ENCODE peak calls at places on chromosomes 12 and 14, in five cellular contexts. S is H1, H is K562, O is HepG2, J is A549. Z is an unnamed sample.

GRCh38 chr14:68792022-68792829 is 641 bp downstream of the ZFP36L1 start:
- DNase-seq in J (no peak), H (peak; percentile 32), S (no peak), O (no peak), Z (no peak)

GRCh38 chr14:98890556-98891340 is 381.2 kb downstream of the BCL11B start:
- DNase-seq in S (no peak), J (no peak), O (no peak), H (no peak), Z (no peak)

GRCh38 chr12:88553941-88554658 is 26.2 kb downstream of the KITLG start:
- DNase-seq in O (peak; percentile 62), S (no peak), H (no peak), J (no peak), Z (peak; percentile 64)

GRCh38 chr14:101567252-101567651 is 6.0 kb downstream of the DIO3 start:
- DNase-seq in H (no peak), S (no peak), J (no peak), O (no peak), Z (no peak)

GRCh38 chr14:23094666-23095195 is at the start of gene ACIN1:
- DNase-seq in J (no peak), H (peak; percentile 81), O (peak; percentile 95), S (peak; percentile 100), Z (peak; percentile 86)

GRCh38 chr12:68773582-68773981 is 27.6 kb downstream of the SLC35E3 start:
- DNase-seq in O (no peak), H (no peak), J (no peak), S (no peak), Z (no peak)

GRCh38 chr12:132489078-132489601 is 811 bp upstream of the FBRSL1 start:
- DNase-seq in O (no peak), J (no peak), H (peak; percentile 47), S (no peak), Z (no peak)

GRCh38 chr14:74636424-74637183 is 24.6 kb upstream of the LTBP2 start:
- DNase-seq in J (no peak), H (no peak), O (no peak), S (no peak), Z (no peak)

GRCh38 chr12:106251636-106252035 is 3.8 kb upstream of the CKAP4 start:
- DNase-seq in O (no peak), H (no peak), S (peak; percentile 39), J (no peak), Z (peak; percentile 56)

GRCh38 chr14:32307881-32308582 is 21.1 kb upstream of the AKAP6 start:
- DNase-seq in H (no peak), O (peak; percentile 77), J (no peak), S (no peak), Z (no peak)

GRCh38 chr12:19198272-19198671 is 68.7 kb downstream of the PLEKHA5 start:
- DNase-seq in O (no peak), H (no peak), J (no peak), S (no peak), Z (peak; percentile 88)

GRCh38 chr14:100658514-100658886 is 68.2 kb upstream of the DLK1 start:
- DNase-seq in S (no peak), H (peak; percentile 39), O (peak; percentile 54), J (no peak), Z (no peak)

GRCh38 chr14:50363734-50364113 is 33.0 kb downstream of the CDKL1 start:
- DNase-seq in H (no peak), O (no peak), S (no peak), J (no peak), Z (peak; percentile 18)

GRCh38 chr12:47742253-47742825 is 16.3 kb downstream of the RAPGEF3 start:
- DNase-seq in O (peak; percentile 19), S (peak; percentile 97), J (peak; percentile 63), H (peak; percentile 72), Z (no peak)

GRCh38 chr12:100718212-100718611 is 76.4 kb upstream of the ANO4 start:
- DNase-seq in S (no peak), J (no peak), O (no peak), H (no peak), Z (no peak)

GRCh38 chr12:57454566-57455373 is at the start of gene INHBE:
- DNase-seq in S (peak; percentile 95), J (no peak), O (peak; percentile 92), H (peak; percentile 76), Z (peak; percentile 96)

GRCh38 chr14:44846232-44846824 is 115.4 kb downstream of the KLHL28 start:
- DNase-seq in O (peak; percentile 27), S (no peak), J (peak; percentile 21), H (peak; percentile 20), Z (peak; percentile 55)

GRCh38 chr14:89848165-89848564 is 106.4 kb downstream of the EFCAB11 start:
- DNase-seq in S (no peak), H (no peak), J (no peak), O (no peak), Z (peak; percentile 71)

GRCh38 chr14:59159169-59159568 is 29.3 kb upstream of the DAAM1 start:
- DNase-seq in H (no peak), J (no peak), O (no peak), S (no peak), Z (peak; percentile 65)

GRCh38 chr12:3233813-3234212 is 156.6 kb downstream of the TSPAN9 start:
- DNase-seq in H (no peak), O (no peak), S (no peak), J (no peak), Z (no peak)

GRCh38 chr12:93824514-93825500 is 147.6 kb downstream of the CRADD start:
- DNase-seq in S (no peak), O (no peak), J (no peak), H (no peak), Z (peak; percentile 43)

GRCh38 chr12:58959639-58960300 is 39.5 kb upstream of the LRIG3 start:
- DNase-seq in S (no peak), H (no peak), O (no peak), J (no peak), Z (peak; percentile 13)

GRCh38 chr14:93332032-93332852 is 594 bp downstream of the BTBD7 start:
- DNase-seq in S (peak; percentile 80), J (no peak), O (peak; percentile 40), H (peak; percentile 71), Z (peak; percentile 49)

GRCh38 chr12:42729532-42729895 is 140.0 kb upstream of the PRICKLE1 start:
- DNase-seq in H (no peak), J (no peak), O (no peak), S (no peak), Z (no peak)

GRCh38 chr12:98543701-98544100 is 28.3 kb downstream of the TMPO start:
- DNase-seq in J (no peak), O (no peak), H (no peak), S (no peak), Z (peak; percentile 7)

GRCh38 chr14:96039633-96040311 is 610 bp downstream of the C14orf132 start:
- DNase-seq in J (peak; percentile 24), O (no peak), H (no peak), S (peak; percentile 69), Z (peak; percentile 16)

GRCh38 chr12:6364037-6364360 is 11.4 kb downstream of the SCNN1A start:
- DNase-seq in S (no peak), H (no peak), J (no peak), O (no peak), Z (no peak)

GRCh38 chr14:76050797-76051392 is 65.3 kb downstream of the IFT43 start:
- DNase-seq in S (peak; percentile 79), H (peak; percentile 45), O (peak; percentile 47), J (peak; percentile 55), Z (peak; percentile 65)

GRCh38 chr12:121774968-121775474 is 18.5 kb downstream of the RHOF start:
- DNase-seq in H (no peak), S (no peak), J (no peak), O (no peak), Z (no peak)

GRCh38 chr12:74889563-74890236 is 319.9 kb downstream of the KCNC2 start:
- DNase-seq in S (no peak), O (no peak), H (no peak), J (peak; percentile 4), Z (peak; percentile 62)

GRCh38 chr14:23076785-23077408 is 18.0 kb downstream of the ACIN1 start:
- DNase-seq in J (no peak), O (peak; percentile 68), S (no peak), H (no peak), Z (peak; percentile 47)

GRCh38 chr12:44972746-44973421 is 78.0 kb downstream of the DBX2 start:
- DNase-seq in H (no peak), S (no peak), O (peak; percentile 16), J (peak; percentile 18), Z (no peak)

GRCh38 chr14:58098507-58098906 is 53.5 kb downstream of the ARMH4 start:
- DNase-seq in H (no peak), J (no peak), O (no peak), S (no peak), Z (no peak)

GRCh38 chr14:100438678-100439592 is 115.8 kb downstream of the SLC25A47 start:
- DNase-seq in H (no peak), J (peak; percentile 98), O (peak; percentile 23), S (no peak), Z (peak; percentile 89)

GRCh38 chr12:65084579-65084978 is 36.5 kb downstream of the WIF1 start:
- DNase-seq in O (no peak), H (no peak), J (no peak), S (no peak), Z (no peak)

DNA sequence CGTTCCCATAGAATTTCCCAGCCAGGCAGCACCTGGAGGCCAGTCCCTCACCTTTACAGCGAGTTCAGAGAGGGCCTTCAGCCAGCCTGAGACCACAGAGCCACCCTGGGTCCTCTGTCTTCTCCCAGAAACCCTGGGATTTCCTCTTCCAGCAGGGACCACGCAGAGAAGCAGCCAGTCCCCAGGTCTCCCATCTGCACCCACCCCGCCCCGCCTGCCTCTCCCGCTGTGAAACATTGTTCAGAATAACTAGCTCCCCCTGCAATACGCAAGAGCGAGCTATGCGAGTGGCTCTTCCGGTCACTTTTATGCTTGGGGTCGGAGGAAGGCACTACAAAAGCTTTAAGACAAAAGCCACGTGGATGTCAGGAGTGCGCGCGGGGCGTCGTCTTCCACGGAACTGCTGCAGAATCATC is 77.8 kb downstream of the SERPINA3 start:
- DNase-seq in S (no peak), J (no peak), O (no peak), H (no peak), Z (no peak)
- TF ChIP-seq MAFK in S (no peak), J (no peak), O (no peak), H (no peak), Z (no peak)

GRCh38 chr12:123767613-123768012 is 5.5 kb downstream of the DNAH10 start:
- DNase-seq in H (no peak), O (no peak), J (no peak), S (no peak), Z (no peak)
- TF ChIP-seq USF2 in H (no peak), O (no peak), J (no peak), S (no peak), Z (no peak)

GRCh38 chr12:1662761-1663439 is 28.0 kb upstream of the ADIPOR2 start:
- DNase-seq in H (peak; percentile 79), J (peak; percentile 67), S (peak; percentile 87), O (no peak), Z (no peak)
- TF ChIP-seq CTCF in H (peak; percentile 47), J (peak; percentile 57), S (peak; percentile 73), O (no peak), Z (peak; percentile 19)

GRCh38 chr12:111636209-111636928 is 37.3 kb upstream of the ATXN2 start:
- DNase-seq in S (peak; percentile 58), J (no peak), H (peak; percentile 68), O (peak; percentile 56), Z (peak; percentile 54)
- TF ChIP-seq MAFK in S (no peak), J (no peak), H (no peak), O (no peak), Z (no peak)